ENCODE peak calls at places on chromosomes 4 and X, in four cellular contexts. S, A, N and X are unnamed samples.

GRCh38 chr4:82981116-82981515 is 29.5 kb downstream of the LIN54 start:
- DNase-seq in S (no peak), A (no peak), N (no peak), X (no peak)

GRCh38 chr4:3688018-3688998 is 77.9 kb upstream of the ADRA2C start:
- DNase-seq in S (peak), A (no peak), N (peak), X (no peak)

GRCh38 chr4:16157609-16158503 is 68.4 kb downstream of the TAPT1 start:
- DNase-seq in S (no peak), A (no peak), N (no peak), X (no peak)

GRCh38 chr4:30938956-30939528 is 218.9 kb downstream of the PCDH7 start:
- DNase-seq in S (no peak), A (no peak), N (no peak), X (no peak)

GRCh38 chr4:184100297-184100885 is 117.3 kb downstream of the ENPP6 start:
- DNase-seq in S (no peak), A (peak), N (no peak), X (peak)

GRCh38 chr4:181957088-181957487 is 286.1 kb upstream of the TENM3 start:
- DNase-seq in S (no peak), A (no peak), N (no peak), X (no peak)

GRCh38 chr4:20672262-20672661 is 28.0 kb upstream of the PACRGL start:
- DNase-seq in S (no peak), A (no peak), N (no peak), X (no peak)

GRCh38 chr4:7529368-7529923 is 94.7 kb upstream of the PSAPL1 start:
- DNase-seq in S (no peak), A (no peak), N (no peak), X (no peak)

GRCh38 chrX:107076158-107076557 is 42.5 kb downstream of the RBM41 start:
- DNase-seq in S (no peak), A (no peak), N (no peak), X (no peak)

GRCh38 chr4:20283039-20283438 is 31.3 kb downstream of the SLIT2 start:
- DNase-seq in S (no peak), A (no peak), N (no peak), X (no peak)

GRCh38 chr4:114163051-114163450 is 183.6 kb upstream of the ARSJ start:
- DNase-seq in S (no peak), A (no peak), N (no peak), X (no peak)

GRCh38 chr4:8307126-8307525 is 37.6 kb downstream of the HTRA3 start:
- DNase-seq in S (peak), A (no peak), N (peak), X (no peak)

GRCh38 chr4:26342328-26343040 is 21.7 kb downstream of the RBPJ start:
- DNase-seq in S (no peak), A (no peak), N (no peak), X (no peak)

GRCh38 chr4:65943076-65943475 is 272.8 kb upstream of the EPHA5 start:
- DNase-seq in S (no peak), A (no peak), N (no peak), X (no peak)

GRCh38 chrX:153595859-153596857 is 2.8 kb downstream of the CCNQ start:
- DNase-seq in S (no peak), A (no peak), N (no peak), X (no peak)

GRCh38 chrX:130637591-130637990 is 235.8 kb downstream of the RBMX2 start:
- DNase-seq in S (no peak), A (no peak), N (no peak), X (no peak)

GRCh38 chrX:11427082-11428033 is 134.1 kb downstream of the AMELX start:
- DNase-seq in S (peak), A (no peak), N (no peak), X (peak)

GRCh38 chrX:21181232-21181853 is 192.9 kb upstream of the CNKSR2 start:
- DNase-seq in S (no peak), A (no peak), N (no peak), X (no peak)

GRCh38 chr4:102524691-102525090 is 23.5 kb downstream of the NFKB1 start:
- DNase-seq in S (no peak), A (no peak), N (no peak), X (no peak)

GRCh38 chr4:173457893-173458292 is 59.0 kb upstream of the SCRG1 start:
- DNase-seq in S (no peak), A (no peak), N (no peak), X (no peak)

GRCh38 chr4:107888237-107888636 is 43.1 kb upstream of the CYP2U1 start:
- DNase-seq in S (no peak), A (no peak), N (no peak), X (no peak)

GRCh38 chr4:122687450-122688121 is 44.9 kb upstream of the BBS12 start:
- DNase-seq in S (no peak), A (no peak), N (no peak), X (peak)

GRCh38 chrX:31337332-31337731 is 265.5 kb upstream of the FTHL17 start:
- DNase-seq in S (no peak), A (no peak), N (no peak), X (no peak)

GRCh38 chr4:172843273-172843672 is 325.3 kb upstream of the GALNT7 start:
- DNase-seq in S (no peak), A (no peak), N (no peak), X (no peak)

GRCh38 chrX:115324194-115324593 is 34.7 kb downstream of the LUZP4 start:
- DNase-seq in S (peak), A (no peak), N (peak), X (no peak)

GRCh38 chrX:136055651-136056221 is 70.5 kb downstream of the SLC9A6 start:
- DNase-seq in S (no peak), A (no peak), N (no peak), X (no peak)

GRCh38 chrX:13752141-13752540 is 17.6 kb downstream of the OFD1 start:
- DNase-seq in S (no peak), A (no peak), N (no peak), X (no peak)

GRCh38 chr4:85928775-85929585 is 430.9 kb downstream of the MAPK10 start:
- DNase-seq in S (peak), A (no peak), N (no peak), X (peak)

GRCh38 chrX:11555759-11556158 is 110.0 kb downstream of the ARHGAP6 start:
- DNase-seq in S (no peak), A (no peak), N (no peak), X (no peak)

GRCh38 chr4:16995451-16995850 is 97.0 kb upstream of the LDB2 start:
- DNase-seq in S (no peak), A (no peak), N (no peak), X (no peak)

GRCh38 chr4:61443813-61444510 is 243.8 kb downstream of the ADGRL3 start:
- DNase-seq in S (no peak), A (no peak), N (no peak), X (no peak)

GRCh38 chr4:156692016-156692415 is 279.6 kb downstream of the PDGFC start:
- DNase-seq in S (no peak), A (no peak), N (no peak), X (no peak)

GRCh38 chr4:99822734-99823133 is 6.1 kb downstream of the DAPP1 start:
- DNase-seq in S (no peak), A (no peak), N (no peak), X (no peak)

GRCh38 chr4:95549246-95550138 is 719 bp upstream of the UNC5C start:
- DNase-seq in S (peak), A (no peak), N (peak), X (peak)

GRCh38 chrX:35886135-35886534 is 33.4 kb upstream of the CFAP47 start:
- DNase-seq in S (no peak), A (no peak), N (no peak), X (no peak)

GRCh38 chrX:26649534-26649933 is 433.6 kb downstream of the MAGEB5 start:
- DNase-seq in S (no peak), A (no peak), N (no peak), X (peak)

GRCh38 chr4:138561906-138562305 is 319.8 kb upstream of the SLC7A11 start:
- DNase-seq in S (peak), A (no peak), N (no peak), X (no peak)

GRCh38 chr4:145679520-145679919 is 426 bp upstream of the C4orf51 start:
- DNase-seq in S (no peak), A (no peak), N (no peak), X (no peak)

GRCh38 chr4:16757080-16757521 is 141.3 kb downstream of the LDB2 start:
- DNase-seq in S (no peak), A (no peak), N (peak), X (no peak)